ENCODE peak calls at places on chromosome 6, in six cellular contexts. G is brain microvascular endothelial cell; M is GM23338; L is stimulated activated naive B cell treated with anti-CD40 and anti-IgM and Interleukin-4, amounts not matched to agents 10 μg/mL and 1 μg/mL and 100 μg/mL, for 72 hours; Q is ovary; H is stimulated activated CD8-positive, alpha-beta memory T cell treated with anti-CD3 and anti-CD28 coated beads, Interleukin-2, amount 100 ng/mL, for 1 hour. Z is an unnamed sample.

GRCh38 chr6:43768506-43768860 is 1.5 kb upstream of the VEGFA start:
- DNase-seq in G (no peak), M (no peak), L (no peak), Q (no peak), H (no peak), Z (no peak)

GRCh38 chr6:47016916-47017315 is 25.2 kb downstream of the ADGRF1 start:
- DNase-seq in G (no peak), M (peak), L (no peak), Q (no peak), H (no peak), Z (no peak)

GRCh38 chr6:36791553-36792171 is 47.6 kb downstream of the CPNE5 start:
- DNase-seq in G (no peak), M (no peak), L (no peak), Q (no peak), H (no peak), Z (no peak)

GRCh38 chr6:47278545-47278944 is 31.2 kb downstream of the TNFRSF21 start:
- DNase-seq in G (no peak), M (no peak), L (no peak), Q (no peak), H (no peak), Z (no peak)

GRCh38 chr6:1558388-1558787 is 51.3 kb upstream of the FOXC1 start:
- DNase-seq in G (peak), M (peak), L (no peak), Q (no peak), H (no peak), Z (no peak)

GRCh38 chr6:78908621-78909020 is 41.3 kb downstream of the IRAK1BP1 start:
- DNase-seq in G (no peak), M (no peak), L (no peak), Q (no peak), H (no peak), Z (no peak)

GRCh38 chr6:42766163-42766670 is 15.6 kb upstream of the BICRAL start:
- DNase-seq in G (peak), M (no peak), L (no peak), Q (no peak), H (no peak), Z (no peak)

GRCh38 chr6:166814386-166814785 is 142.0 kb downstream of the RNASET2 start:
- DNase-seq in G (no peak), M (no peak), L (no peak), Q (no peak), H (no peak), Z (no peak)

GRCh38 chr6:134908906-134909516 is 40.9 kb downstream of the ALDH8A1 start:
- DNase-seq in G (peak), M (no peak), L (no peak), Q (peak), H (no peak), Z (no peak)